ENCODE peak calls at places on chromosomes 7 and 10, in five cellular contexts. S is Panc1, T is HL-60, F is suprapubic skin, V is HCT116. X is an unnamed sample.

GRCh38 chr7:46230298-46231295 is 309.5 kb upstream of the IGFBP3 start:
- DNase-seq in S (no peak), T (no peak), F (no peak), V (no peak), X (no peak)

GRCh38 chr10:84214612-84215235 is 10.6 kb downstream of the LRIT2 start:
- DNase-seq in S (no peak), T (peak; percentile 17), F (peak; percentile 55), V (peak; percentile 10), X (no peak)

GRCh38 chr10:88343761-88344484 is 239.2 kb downstream of the RNLS start:
- DNase-seq in S (no peak), T (no peak), F (no peak), V (no peak), X (no peak)

GRCh38 chr10:16231734-16232133 is 205.1 kb upstream of the PTER start:
- DNase-seq in S (no peak), T (no peak), F (no peak), V (no peak), X (no peak)

GRCh38 chr10:113644185-113645120 is 19.4 kb downstream of the NRAP start:
- DNase-seq in S (no peak), T (no peak), F (no peak), V (no peak), X (no peak)

GRCh38 chr10:16748749-16749148 is 68.5 kb downstream of the RSU1 start:
- DNase-seq in S (no peak), T (no peak), F (no peak), V (no peak), X (no peak)

GRCh38 chr7:2968176-2968575 is 75.5 kb downstream of the CARD11 start:
- DNase-seq in S (no peak), T (no peak), F (peak; percentile 26), V (no peak), X (no peak)

GRCh38 chr10:113069595-113069994 is 119.5 kb downstream of the TCF7L2 start:
- DNase-seq in S (no peak), T (no peak), F (no peak), V (peak; percentile 65), X (no peak)

GRCh38 chr7:47335557-47336177 is 246.2 kb downstream of the TNS3 start:
- DNase-seq in S (no peak), T (no peak), F (peak; percentile 35), V (no peak), X (no peak)

GRCh38 chr7:84149573-84149972 is 45.0 kb downstream of the SEMA3A start:
- DNase-seq in S (no peak), T (no peak), F (no peak), V (no peak), X (no peak)

GRCh38 chr10:19954601-19955000 is 138.4 kb downstream of the PLXDC2 start:
- DNase-seq in S (no peak), T (no peak), F (no peak), V (no peak), X (no peak)

GRCh38 chr7:45239486-45239885 is 81.9 kb downstream of the RAMP3 start:
- DNase-seq in S (no peak), T (no peak), F (no peak), V (no peak), X (no peak)

GRCh38 chr7:6375346-6376101 is 72.2 kb downstream of the DAGLB start:
- DNase-seq in S (no peak), T (no peak), F (no peak), V (no peak), X (no peak)

GRCh38 chr7:113267271-113267670 is 148.9 kb upstream of the SMIM30 start:
- DNase-seq in S (no peak), T (no peak), F (no peak), V (no peak), X (no peak)

GRCh38 chr7:93551063-93551895 is 23.2 kb downstream of the CALCR start:
- DNase-seq in S (peak; percentile 20), T (no peak), F (no peak), V (peak; percentile 49), X (no peak)

GRCh38 chr10:104835422-104835821 is 194.3 kb downstream of the SORCS3 start:
- DNase-seq in S (no peak), T (no peak), F (no peak), V (no peak), X (no peak)

GRCh38 chr7:22853674-22854157 is 31.1 kb upstream of the TOMM7 start:
- DNase-seq in S (no peak), T (no peak), F (no peak), V (peak; percentile 54), X (no peak)

GRCh38 chr10:86968271-86968993 is at the start of gene ADIRF:
- DNase-seq in S (no peak), T (no peak), F (peak; percentile 88), V (peak; percentile 51), X (no peak)

GRCh38 chr10:78727728-78728127 is 341.0 kb upstream of the ZMIZ1 start:
- DNase-seq in S (no peak), T (no peak), F (no peak), V (no peak), X (no peak)
- TF ChIP-seq POLR2AphosphoS5 in S (no peak), T (no peak), F (no peak), V (no peak), X (no peak)

DNA sequence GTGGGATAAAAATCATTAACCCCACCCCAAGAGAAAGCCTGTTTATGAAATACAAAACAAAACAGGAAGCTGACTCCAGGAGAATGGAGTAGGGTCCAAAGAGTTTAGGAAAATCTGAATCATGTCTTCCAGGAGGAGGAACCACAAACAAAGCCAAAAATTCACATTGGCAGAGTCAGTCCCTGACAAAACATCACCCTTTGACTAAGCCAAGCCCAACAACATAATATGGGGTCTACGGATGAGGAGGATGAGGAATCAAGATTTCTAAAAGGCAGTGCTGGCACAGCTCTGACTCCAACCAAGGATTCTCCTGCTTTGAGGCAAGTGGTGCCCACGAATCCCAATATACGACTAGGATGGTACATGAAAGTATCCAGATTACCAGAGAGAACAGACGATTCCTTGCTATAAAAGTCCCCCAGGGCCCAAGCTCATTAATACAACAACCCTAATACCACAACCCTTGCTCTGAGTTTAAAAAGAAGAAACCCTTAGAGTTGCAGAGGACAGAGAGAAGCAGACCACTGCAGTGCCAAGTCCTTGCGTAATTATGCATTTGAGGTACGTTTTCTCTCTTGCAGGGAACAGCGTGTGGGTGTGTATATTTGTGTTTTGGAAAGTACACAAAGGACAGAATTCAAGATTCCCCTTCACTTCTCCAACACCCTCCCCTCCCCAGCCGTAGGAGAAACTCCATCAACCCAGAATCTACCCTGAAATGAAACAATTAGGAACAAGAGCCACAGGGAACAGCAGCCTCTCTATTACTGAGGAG is 23.5 kb downstream of the XPNPEP1 start:
- DNase-seq in S (no peak), T (no peak), F (no peak), V (no peak), X (no peak)
- TF ChIP-seq POLR2AphosphoS5 in S (no peak), T (no peak), F (peak; percentile 68), V (no peak), X (no peak)

GRCh38 chr10:34311679-34312078 is 503.4 kb downstream of the PARD3 start:
- DNase-seq in S (no peak), T (no peak), F (no peak), V (no peak), X (no peak)

GRCh38 chr10:34313888-34314287 is 501.2 kb downstream of the PARD3 start:
- DNase-seq in S (no peak), T (no peak), F (no peak), V (no peak), X (no peak)

GRCh38 chr10:34316154-34316553 is 498.9 kb downstream of the PARD3 start:
- DNase-seq in S (no peak), T (no peak), F (no peak), V (no peak), X (no peak)

GRCh38 chr10:34313353-34313752 is 501.7 kb downstream of the PARD3 start:
- DNase-seq in S (no peak), T (no peak), F (no peak), V (no peak), X (no peak)

DNA sequence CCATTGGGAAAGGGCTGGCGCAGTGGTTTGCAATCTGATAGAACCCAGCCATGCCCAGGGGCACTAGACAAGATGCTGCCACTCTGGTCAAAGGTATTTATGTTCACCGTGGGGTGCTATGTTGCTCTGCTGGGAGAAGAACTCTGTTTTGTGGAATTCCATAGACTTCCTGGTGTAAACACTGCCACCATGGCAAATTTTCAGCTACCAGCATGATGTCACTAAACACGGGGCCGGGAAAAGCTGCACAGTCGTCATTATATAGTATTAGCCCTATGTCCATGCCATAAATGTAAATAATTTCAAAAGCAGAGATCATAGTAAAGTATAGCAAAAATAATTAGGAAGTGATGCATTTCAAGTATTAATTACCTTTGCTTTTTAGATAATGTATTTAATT is 500.6 kb downstream of the PARD3 start:
- DNase-seq in S (no peak), T (no peak), F (no peak), V (no peak), X (no peak)
- TF ChIP-seq POLR2AphosphoS5 in S (no peak), T (no peak), F (no peak), V (no peak), X (no peak)

DNA sequence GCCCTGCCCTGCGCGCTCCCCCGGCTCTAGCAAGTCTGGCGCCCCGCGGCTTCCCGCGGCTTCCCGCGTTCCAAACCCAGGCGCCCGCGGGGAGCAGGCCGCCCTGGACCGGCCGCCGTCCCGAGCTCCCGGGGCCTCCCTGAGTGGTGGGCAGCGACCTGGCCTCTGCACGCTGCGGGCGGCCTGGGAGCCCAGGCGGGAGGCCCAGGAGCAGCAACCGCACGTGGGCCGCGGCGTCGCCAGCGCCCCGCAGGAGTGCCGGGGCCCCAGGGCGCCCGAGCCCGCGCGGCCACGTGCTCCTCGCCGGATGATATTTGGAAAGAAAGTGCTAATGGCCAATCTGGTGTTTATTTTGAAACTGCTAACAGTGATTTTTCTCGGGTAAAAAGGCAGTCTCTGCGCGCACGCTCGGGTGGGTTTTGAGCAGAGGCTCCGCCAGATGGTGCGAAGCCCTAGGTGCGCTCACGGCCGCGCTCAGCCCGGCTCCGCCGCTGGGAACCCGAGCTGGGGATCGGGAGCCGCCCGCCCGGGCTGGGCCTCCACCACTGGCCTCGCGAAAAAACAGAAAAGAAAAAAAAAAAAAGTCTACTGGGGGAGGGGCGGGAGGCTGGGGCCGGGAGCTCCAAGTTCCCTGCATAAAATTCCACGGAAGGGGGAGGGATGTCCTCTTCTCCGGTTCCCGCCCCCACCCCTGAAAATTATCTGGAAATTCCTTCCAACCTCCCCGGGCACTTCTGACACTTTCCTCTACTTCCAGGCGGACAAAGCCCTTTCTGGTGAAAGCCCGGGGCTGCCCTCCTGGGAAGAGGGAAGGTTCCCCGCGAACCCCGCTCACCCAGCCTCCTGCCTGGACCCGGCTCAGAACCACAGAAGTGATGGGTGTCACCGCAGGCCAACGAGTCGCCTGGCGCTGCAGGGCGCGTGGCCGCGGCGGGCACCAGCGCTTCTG is 4.3 kb downstream of the EBF3 start:
- DNase-seq in S (no peak), T (no peak), F (peak; percentile 59), V (no peak), X (no peak)
- TF ChIP-seq POLR2AphosphoS5 in S (no peak), T (no peak), F (no peak), V (no peak), X (no peak)

GRCh38 chr7:18667466-18667865 is 171.9 kb downstream of the HDAC9 start:
- DNase-seq in S (peak; percentile 45), T (no peak), F (no peak), V (peak; percentile 63), X (no peak)
- TF ChIP-seq POLR2AphosphoS5 in S (no peak), T (no peak), F (no peak), V (peak; percentile 40), X (no peak)

GRCh38 chr7:157616931-157617330 is 280.1 kb downstream of the DNAJB6 start:
- DNase-seq in S (no peak), T (no peak), F (no peak), V (no peak), X (no peak)
- TF ChIP-seq POLR2AphosphoS5 in S (no peak), T (no peak), F (no peak), V (no peak), X (no peak)

GRCh38 chr7:130962109-130962508 is 228.1 kb upstream of the KLF14 start:
- DNase-seq in S (no peak), T (no peak), F (no peak), V (no peak), X (no peak)
- TF ChIP-seq POLR2AphosphoS5 in S (no peak), T (no peak), F (no peak), V (no peak), X (no peak)

GRCh38 chr10:18514537-18514936 is 136.8 kb downstream of the NSUN6 start:
- DNase-seq in S (no peak), T (no peak), F (no peak), V (no peak), X (no peak)
- TF ChIP-seq POLR2AphosphoS5 in S (no peak), T (no peak), F (no peak), V (no peak), X (no peak)

X was measured in GM12892.